ENCODE peak calls at places on chromosomes 4 and X, in six cellular contexts. One of them, this sample, is unnamed.

GRCh38 chr4:19999331-19999730 is 252.4 kb upstream of the SLIT2 start:
- DNase-seq in AG10803: no peak
- DNase-seq in endodermal cell: no peak
- DNase-seq in ovary: no peak
- DNase-seq in IMR-90: no peak
- DNase-seq in AG09309: no peak
- DNase-seq in this sample: no peak

GRCh38 chrX:10108288-10108687 is 48.5 kb upstream of the CLCN4 start:
- DNase-seq in AG10803: no peak
- DNase-seq in endodermal cell: no peak
- DNase-seq in ovary: no peak
- DNase-seq in IMR-90: no peak
- DNase-seq in AG09309: no peak
- DNase-seq in this sample: no peak

GRCh38 chr4:4639370-4639769 is 97.5 kb upstream of the STX18 start:
- DNase-seq in AG10803: no peak
- DNase-seq in endodermal cell: no peak
- DNase-seq in ovary: no peak
- DNase-seq in IMR-90: no peak
- DNase-seq in AG09309: no peak
- DNase-seq in this sample: no peak

GRCh38 chrX:10582215-10582733 is 38.1 kb downstream of the MID1 start:
- DNase-seq in AG10803: no peak
- DNase-seq in endodermal cell: no peak
- DNase-seq in ovary: no peak
- DNase-seq in IMR-90: peak
- DNase-seq in AG09309: no peak
- DNase-seq in this sample: peak

GRCh38 chr4:11623726-11624037 is 195.0 kb upstream of the HS3ST1 start:
- DNase-seq in AG10803: no peak
- DNase-seq in endodermal cell: peak
- DNase-seq in ovary: no peak
- DNase-seq in IMR-90: peak
- DNase-seq in AG09309: no peak
- DNase-seq in this sample: no peak

GRCh38 chr4:165384186-165384585 is 5.4 kb downstream of the CPE start:
- DNase-seq in AG10803: no peak
- DNase-seq in endodermal cell: peak
- DNase-seq in ovary: no peak
- DNase-seq in IMR-90: no peak
- DNase-seq in AG09309: no peak
- DNase-seq in this sample: no peak

GRCh38 chr4:173835863-173836262 is 305.8 kb upstream of the HAND2 start:
- DNase-seq in AG10803: peak
- DNase-seq in endodermal cell: peak
- DNase-seq in ovary: no peak
- DNase-seq in IMR-90: peak
- DNase-seq in AG09309: peak
- DNase-seq in this sample: peak

GRCh38 chr4:7041851-7042696 is 1.1 kb upstream of the TADA2B start:
- DNase-seq in AG10803: no peak
- DNase-seq in endodermal cell: peak
- DNase-seq in ovary: peak
- DNase-seq in IMR-90: peak
- DNase-seq in AG09309: no peak
- DNase-seq in this sample: peak

GRCh38 chr4:108619372-108620100 is 840 bp upstream of the RPL34 start:
- DNase-seq in AG10803: no peak
- DNase-seq in endodermal cell: peak
- DNase-seq in ovary: no peak
- DNase-seq in IMR-90: no peak
- DNase-seq in AG09309: no peak
- DNase-seq in this sample: no peak

GRCh38 chr4:161856711-161857326 is 307.0 kb downstream of the FSTL5 start:
- DNase-seq in AG10803: no peak
- DNase-seq in endodermal cell: no peak
- DNase-seq in ovary: no peak
- DNase-seq in IMR-90: no peak
- DNase-seq in AG09309: no peak
- DNase-seq in this sample: no peak

GRCh38 chr4:176360446-176360845 is 40.7 kb downstream of the SPCS3 start:
- DNase-seq in AG10803: no peak
- DNase-seq in endodermal cell: no peak
- DNase-seq in ovary: no peak
- DNase-seq in IMR-90: peak
- DNase-seq in AG09309: no peak
- DNase-seq in this sample: peak

GRCh38 chrX:119826399-119826959 is 26.3 kb downstream of the UPF3B start:
- DNase-seq in AG10803: peak
- DNase-seq in endodermal cell: no peak
- DNase-seq in ovary: no peak
- DNase-seq in IMR-90: peak
- DNase-seq in AG09309: no peak
- DNase-seq in this sample: peak

GRCh38 chr4:33054161-33054560 is 2334.0 kb downstream of the PCDH7 start:
- DNase-seq in AG10803: peak
- DNase-seq in endodermal cell: no peak
- DNase-seq in ovary: no peak
- DNase-seq in IMR-90: no peak
- DNase-seq in AG09309: no peak
- DNase-seq in this sample: peak

GRCh38 chrX:107701493-107702121 is 73.3 kb downstream of the PRPS1 start:
- DNase-seq in AG10803: no peak
- DNase-seq in endodermal cell: peak
- DNase-seq in ovary: peak
- DNase-seq in IMR-90: no peak
- DNase-seq in AG09309: no peak
- DNase-seq in this sample: no peak

GRCh38 chrX:138791551-138791950 is 80.0 kb upstream of the FGF13 start:
- DNase-seq in AG10803: peak
- DNase-seq in endodermal cell: no peak
- DNase-seq in ovary: no peak
- DNase-seq in IMR-90: no peak
- DNase-seq in AG09309: no peak
- DNase-seq in this sample: no peak

GRCh38 chr4:40375090-40375489 is 40.0 kb downstream of the CHRNA9 start:
- DNase-seq in AG10803: no peak
- DNase-seq in endodermal cell: no peak
- DNase-seq in ovary: no peak
- DNase-seq in IMR-90: no peak
- DNase-seq in AG09309: no peak
- DNase-seq in this sample: no peak

GRCh38 chr4:108861339-108861738 is 98.5 kb upstream of the ETNPPL start:
- DNase-seq in AG10803: no peak
- DNase-seq in endodermal cell: peak
- DNase-seq in ovary: no peak
- DNase-seq in IMR-90: peak
- DNase-seq in AG09309: no peak
- DNase-seq in this sample: peak

GRCh38 chr4:184826315-184827266 is 823 bp upstream of the ACSL1 start:
- DNase-seq in AG10803: no peak
- DNase-seq in endodermal cell: no peak
- DNase-seq in ovary: peak
- DNase-seq in IMR-90: peak
- DNase-seq in AG09309: no peak
- DNase-seq in this sample: no peak

DNA sequence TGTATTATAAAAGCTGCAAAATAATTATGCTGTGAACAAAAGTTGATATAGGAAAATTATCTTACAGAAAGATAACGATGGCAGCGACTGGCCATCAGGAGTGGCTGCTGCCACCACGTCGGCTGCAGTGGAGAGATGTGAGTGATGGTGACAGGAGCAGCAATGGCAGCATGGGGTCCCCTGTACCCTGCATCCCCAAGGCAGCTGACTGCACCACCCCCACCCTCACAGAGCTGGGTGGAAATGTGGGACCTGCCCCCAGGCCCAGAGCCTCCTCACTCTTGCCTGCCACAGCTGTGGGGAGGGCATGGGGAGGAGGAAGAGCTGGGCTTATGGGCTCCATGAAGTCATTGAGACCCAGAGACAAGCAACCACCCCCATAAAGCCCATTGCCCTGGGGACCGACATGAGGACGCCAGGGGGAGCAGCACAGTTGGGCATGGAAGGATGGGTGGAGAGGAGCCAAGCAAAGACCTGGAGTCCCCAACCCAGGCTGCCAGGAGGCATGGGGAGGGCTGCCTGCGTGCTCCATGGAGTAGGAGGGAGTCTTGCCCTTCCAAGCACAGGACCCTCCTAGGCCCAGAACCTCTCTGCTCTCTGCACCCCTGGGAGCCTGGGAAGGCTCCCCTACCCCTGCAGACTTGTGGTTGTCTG is 1090.5 kb downstream of the PCDH18 start:
- DNase-seq in AG10803: no peak
- DNase-seq in endodermal cell: no peak
- DNase-seq in ovary: no peak
- DNase-seq in IMR-90: no peak
- DNase-seq in AG09309: no peak
- DNase-seq in this sample: no peak
- H3K4me3 ChIP-seq in AG10803: no peak
- H3K4me3 ChIP-seq in endodermal cell: no peak
- H3K4me3 ChIP-seq in ovary: no peak
- H3K4me3 ChIP-seq in IMR-90: no peak
- H3K4me3 ChIP-seq in AG09309: no peak
- H3K4me3 ChIP-seq in this sample: no peak

GRCh38 chrX:95056901-95057300 is 1382.9 kb downstream of the FAM133A start:
- DNase-seq in AG10803: peak
- DNase-seq in endodermal cell: no peak
- DNase-seq in ovary: no peak
- DNase-seq in IMR-90: peak
- DNase-seq in AG09309: no peak
- DNase-seq in this sample: peak
- TF ChIP-seq CTCF in AG10803: peak
- TF ChIP-seq CTCF in endodermal cell: peak
- TF ChIP-seq CTCF in ovary: no peak
- TF ChIP-seq CTCF in IMR-90: peak
- TF ChIP-seq CTCF in AG09309: peak
- TF ChIP-seq CTCF in this sample: peak

DNA sequence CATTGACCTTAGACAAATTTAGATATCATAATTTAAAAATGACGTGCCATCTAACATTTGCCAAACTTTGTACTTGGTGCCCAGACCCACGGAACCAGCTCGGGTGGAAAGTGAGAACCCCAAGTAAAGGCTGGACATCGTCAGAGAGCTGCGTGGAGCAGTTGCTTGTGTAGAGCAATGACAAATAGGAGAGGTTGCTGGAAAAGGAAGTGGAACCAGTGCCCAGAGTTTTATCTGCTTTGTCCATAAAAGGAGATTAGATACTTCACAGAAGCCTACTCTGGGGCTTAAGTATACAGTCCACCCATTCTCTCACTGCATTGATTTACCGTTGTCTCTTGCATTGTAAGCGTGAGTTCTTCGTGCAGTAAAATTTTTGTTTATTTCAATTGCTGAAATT is 5.4 kb upstream of the TBC1D1 start:
- DNase-seq in AG10803: no peak
- DNase-seq in endodermal cell: no peak
- DNase-seq in ovary: no peak
- DNase-seq in IMR-90: peak
- DNase-seq in AG09309: no peak
- DNase-seq in this sample: no peak
- H3K4me3 ChIP-seq in AG10803: no peak
- H3K4me3 ChIP-seq in endodermal cell: no peak
- H3K4me3 ChIP-seq in ovary: no peak
- H3K4me3 ChIP-seq in IMR-90: no peak
- H3K4me3 ChIP-seq in AG09309: no peak
- H3K4me3 ChIP-seq in this sample: no peak

GRCh38 chr4:90025248-90025647 is 101.9 kb upstream of the CCSER1 start:
- DNase-seq in AG10803: no peak
- DNase-seq in endodermal cell: no peak
- DNase-seq in ovary: no peak
- DNase-seq in IMR-90: peak
- DNase-seq in AG09309: no peak
- DNase-seq in this sample: peak
- TF ChIP-seq CTCF in AG10803: no peak
- TF ChIP-seq CTCF in endodermal cell: peak
- TF ChIP-seq CTCF in ovary: no peak
- TF ChIP-seq CTCF in IMR-90: peak
- TF ChIP-seq CTCF in AG09309: no peak
- TF ChIP-seq CTCF in this sample: peak

GRCh38 chr4:89054627-89055026 is 2.4 kb downstream of the FAM13A start:
- DNase-seq in AG10803: no peak
- DNase-seq in endodermal cell: no peak
- DNase-seq in ovary: no peak
- DNase-seq in IMR-90: no peak
- DNase-seq in AG09309: no peak
- DNase-seq in this sample: no peak
- H3K4me3 ChIP-seq in AG10803: no peak
- H3K4me3 ChIP-seq in endodermal cell: peak
- H3K4me3 ChIP-seq in ovary: no peak
- H3K4me3 ChIP-seq in IMR-90: no peak
- H3K4me3 ChIP-seq in AG09309: no peak
- H3K4me3 ChIP-seq in this sample: no peak

GRCh38 chr4:16450724-16451123 is 224.5 kb upstream of the TAPT1 start:
- DNase-seq in AG10803: peak
- DNase-seq in endodermal cell: no peak
- DNase-seq in ovary: no peak
- DNase-seq in IMR-90: no peak
- DNase-seq in AG09309: no peak
- DNase-seq in this sample: peak
- TF ChIP-seq CTCF in AG10803: peak
- TF ChIP-seq CTCF in endodermal cell: peak
- TF ChIP-seq CTCF in ovary: no peak
- TF ChIP-seq CTCF in IMR-90: peak
- TF ChIP-seq CTCF in AG09309: peak
- TF ChIP-seq CTCF in this sample: peak

DNA sequence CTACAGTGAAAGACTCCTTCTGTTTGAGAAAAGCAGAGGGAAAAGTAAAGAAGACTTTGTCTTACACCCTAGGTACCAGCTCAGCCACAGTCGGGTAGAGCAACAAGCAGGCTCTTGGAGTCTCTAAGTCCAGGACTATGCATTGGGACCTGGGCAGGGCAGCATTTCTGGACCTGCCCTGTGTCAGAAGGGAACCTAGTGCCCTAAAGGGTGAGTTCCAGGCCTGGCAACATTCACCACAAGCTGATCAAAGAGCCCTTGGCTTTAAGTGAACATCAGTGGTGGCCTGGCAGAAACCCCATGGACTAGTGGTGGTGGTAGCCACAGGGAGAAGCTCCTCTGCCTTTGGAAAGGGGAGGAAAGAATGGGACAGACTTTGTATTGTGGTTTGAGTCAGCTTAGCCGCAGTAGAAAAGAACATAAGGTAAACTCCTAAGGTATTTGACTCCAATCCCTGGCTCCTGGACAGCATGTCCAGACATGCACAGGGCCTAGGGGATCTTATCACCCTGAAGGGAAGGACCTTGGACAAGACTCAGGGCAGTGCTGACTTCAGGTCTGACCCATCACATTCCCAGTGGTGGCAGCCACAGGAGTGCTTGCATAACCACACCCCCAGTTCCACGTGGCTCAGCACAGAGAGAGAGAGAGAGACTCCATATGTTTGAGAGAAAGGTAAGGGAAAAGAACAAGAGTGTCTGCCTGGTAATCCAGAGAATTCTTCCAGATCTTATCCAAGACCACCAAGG is 32.6 kb downstream of the CCDC158 start:
- DNase-seq in AG10803: no peak
- DNase-seq in endodermal cell: peak
- DNase-seq in ovary: no peak
- DNase-seq in IMR-90: no peak
- DNase-seq in AG09309: no peak
- DNase-seq in this sample: no peak
- H3K4me3 ChIP-seq in AG10803: no peak
- H3K4me3 ChIP-seq in endodermal cell: no peak
- H3K4me3 ChIP-seq in ovary: no peak
- H3K4me3 ChIP-seq in IMR-90: no peak
- H3K4me3 ChIP-seq in AG09309: no peak
- H3K4me3 ChIP-seq in this sample: no peak